ENCODE peak calls at places on chromosomes 7 and 10, in ten cellular contexts. One of them, this sample, is unnamed.
A peak's percentile ranks its signal among the peaks of the same experiment; 100 is the strongest.

GRCh38 chr7:20784311-20785210 is 2.1 kb downstream of the SP8 start:
- DNase-seq in amniotic stem cell: no peak
- DNase-seq in NCI-H774: no peak
- DNase-seq in activated naive CD4-positive, alpha-beta T cell treated with anti-CD3 and anti-CD28 coated beads, Interleukin-2, amount 10 ng/mL, durations not matched to agents 7 days and 5 days: no peak
- DNase-seq in germinal center: peak; percentile 14
- DNase-seq in astrocyte of the spinal cord: no peak
- DNase-seq in tibial artery: no peak
- DNase-seq in NCI-H1436: no peak
- DNase-seq in dermis microvascular lymphatic vessel endothelial cell: peak; percentile 33
- DNase-seq in NCI-H2081 treated with DMSO at 0.1 percent for 48 hours: no peak
- DNase-seq in this sample: peak; percentile 84

GRCh38 chr10:25487266-25487665 is 312.5 kb downstream of the GPR158 start:
- DNase-seq in NCI-H1436: no peak
- DNase-seq in dermis microvascular lymphatic vessel endothelial cell: no peak
- DNase-seq in germinal center: no peak
- DNase-seq in amniotic stem cell: no peak
- DNase-seq in astrocyte of the spinal cord: no peak
- DNase-seq in tibial artery: no peak
- DNase-seq in activated naive CD4-positive, alpha-beta T cell treated with anti-CD3 and anti-CD28 coated beads, Interleukin-2, amount 10 ng/mL, durations not matched to agents 7 days and 5 days: no peak
- DNase-seq in NCI-H2081 treated with DMSO at 0.1 percent for 48 hours: no peak
- DNase-seq in NCI-H774: no peak
- DNase-seq in this sample: no peak

GRCh38 chr10:100827819-100828743 is 82.7 kb downstream of the PAX2 start:
- DNase-seq in dermis microvascular lymphatic vessel endothelial cell: peak; percentile 6
- DNase-seq in NCI-H774: no peak
- DNase-seq in activated naive CD4-positive, alpha-beta T cell treated with anti-CD3 and anti-CD28 coated beads, Interleukin-2, amount 10 ng/mL, durations not matched to agents 7 days and 5 days: peak; percentile 46
- DNase-seq in tibial artery: no peak
- DNase-seq in germinal center: peak; percentile 63
- DNase-seq in NCI-H1436: no peak
- DNase-seq in astrocyte of the spinal cord: no peak
- DNase-seq in amniotic stem cell: no peak
- DNase-seq in NCI-H2081 treated with DMSO at 0.1 percent for 48 hours: no peak
- DNase-seq in this sample: peak; percentile 83

GRCh38 chr7:22356855-22357310 is at the start of gene RAPGEF5:
- DNase-seq in germinal center: peak; percentile 90
- DNase-seq in astrocyte of the spinal cord: no peak
- DNase-seq in tibial artery: no peak
- DNase-seq in activated naive CD4-positive, alpha-beta T cell treated with anti-CD3 and anti-CD28 coated beads, Interleukin-2, amount 10 ng/mL, durations not matched to agents 7 days and 5 days: no peak
- DNase-seq in dermis microvascular lymphatic vessel endothelial cell: peak; percentile 41
- DNase-seq in amniotic stem cell: no peak
- DNase-seq in NCI-H1436: peak; percentile 53
- DNase-seq in NCI-H2081 treated with DMSO at 0.1 percent for 48 hours: no peak
- DNase-seq in NCI-H774: peak; percentile 78
- DNase-seq in this sample: no peak

GRCh38 chr10:43353495-43354324 is 17.7 kb upstream of the FXYD4 start:
- DNase-seq in dermis microvascular lymphatic vessel endothelial cell: peak; percentile 9
- DNase-seq in NCI-H2081 treated with DMSO at 0.1 percent for 48 hours: no peak
- DNase-seq in tibial artery: no peak
- DNase-seq in activated naive CD4-positive, alpha-beta T cell treated with anti-CD3 and anti-CD28 coated beads, Interleukin-2, amount 10 ng/mL, durations not matched to agents 7 days and 5 days: no peak
- DNase-seq in NCI-H1436: no peak
- DNase-seq in NCI-H774: peak; percentile 53
- DNase-seq in astrocyte of the spinal cord: no peak
- DNase-seq in germinal center: no peak
- DNase-seq in amniotic stem cell: no peak
- DNase-seq in this sample: no peak

GRCh38 chr10:91051834-91052233 is 130.9 kb upstream of the ANKRD1 start:
- DNase-seq in NCI-H2081 treated with DMSO at 0.1 percent for 48 hours: peak; percentile 22
- DNase-seq in germinal center: no peak
- DNase-seq in amniotic stem cell: no peak
- DNase-seq in dermis microvascular lymphatic vessel endothelial cell: no peak
- DNase-seq in tibial artery: no peak
- DNase-seq in astrocyte of the spinal cord: peak; percentile 42
- DNase-seq in NCI-H1436: no peak
- DNase-seq in NCI-H774: no peak
- DNase-seq in activated naive CD4-positive, alpha-beta T cell treated with anti-CD3 and anti-CD28 coated beads, Interleukin-2, amount 10 ng/mL, durations not matched to agents 7 days and 5 days: no peak
- DNase-seq in this sample: no peak

GRCh38 chr10:68628576-68629127 is 68.5 kb downstream of the TET1 start:
- DNase-seq in amniotic stem cell: no peak
- DNase-seq in astrocyte of the spinal cord: peak; percentile 47
- DNase-seq in activated naive CD4-positive, alpha-beta T cell treated with anti-CD3 and anti-CD28 coated beads, Interleukin-2, amount 10 ng/mL, durations not matched to agents 7 days and 5 days: no peak
- DNase-seq in tibial artery: no peak
- DNase-seq in NCI-H2081 treated with DMSO at 0.1 percent for 48 hours: no peak
- DNase-seq in germinal center: no peak
- DNase-seq in NCI-H1436: no peak
- DNase-seq in dermis microvascular lymphatic vessel endothelial cell: no peak
- DNase-seq in NCI-H774: no peak
- DNase-seq in this sample: no peak

GRCh38 chr7:110557136-110557535 is 533.8 kb upstream of the LRRN3 start:
- DNase-seq in germinal center: no peak
- DNase-seq in tibial artery: no peak
- DNase-seq in astrocyte of the spinal cord: no peak
- DNase-seq in NCI-H2081 treated with DMSO at 0.1 percent for 48 hours: no peak
- DNase-seq in activated naive CD4-positive, alpha-beta T cell treated with anti-CD3 and anti-CD28 coated beads, Interleukin-2, amount 10 ng/mL, durations not matched to agents 7 days and 5 days: no peak
- DNase-seq in dermis microvascular lymphatic vessel endothelial cell: no peak
- DNase-seq in NCI-H1436: no peak
- DNase-seq in NCI-H774: no peak
- DNase-seq in amniotic stem cell: no peak
- DNase-seq in this sample: no peak

GRCh38 chr7:12661581-12661980 is 25.9 kb upstream of the ARL4A start:
- DNase-seq in NCI-H1436: no peak
- DNase-seq in tibial artery: no peak
- DNase-seq in NCI-H2081 treated with DMSO at 0.1 percent for 48 hours: no peak
- DNase-seq in dermis microvascular lymphatic vessel endothelial cell: no peak
- DNase-seq in NCI-H774: no peak
- DNase-seq in germinal center: no peak
- DNase-seq in amniotic stem cell: no peak
- DNase-seq in astrocyte of the spinal cord: no peak
- DNase-seq in activated naive CD4-positive, alpha-beta T cell treated with anti-CD3 and anti-CD28 coated beads, Interleukin-2, amount 10 ng/mL, durations not matched to agents 7 days and 5 days: no peak
- DNase-seq in this sample: no peak

GRCh38 chr10:132360766-132361447 is 28.9 kb downstream of the LRRC27 start:
- DNase-seq in NCI-H2081 treated with DMSO at 0.1 percent for 48 hours: no peak
- DNase-seq in dermis microvascular lymphatic vessel endothelial cell: no peak
- DNase-seq in NCI-H774: no peak
- DNase-seq in NCI-H1436: no peak
- DNase-seq in amniotic stem cell: no peak
- DNase-seq in germinal center: peak; percentile 20
- DNase-seq in activated naive CD4-positive, alpha-beta T cell treated with anti-CD3 and anti-CD28 coated beads, Interleukin-2, amount 10 ng/mL, durations not matched to agents 7 days and 5 days: peak; percentile 47
- DNase-seq in tibial artery: peak; percentile 62
- DNase-seq in astrocyte of the spinal cord: no peak
- DNase-seq in this sample: no peak

GRCh38 chr10:73095479-73096021 is 1.1 kb downstream of the P4HA1 start:
- DNase-seq in tibial artery: peak; percentile 85
- DNase-seq in germinal center: peak; percentile 12
- DNase-seq in activated naive CD4-positive, alpha-beta T cell treated with anti-CD3 and anti-CD28 coated beads, Interleukin-2, amount 10 ng/mL, durations not matched to agents 7 days and 5 days: peak; percentile 51
- DNase-seq in dermis microvascular lymphatic vessel endothelial cell: peak; percentile 71
- DNase-seq in amniotic stem cell: peak; percentile 78
- DNase-seq in NCI-H2081 treated with DMSO at 0.1 percent for 48 hours: no peak
- DNase-seq in NCI-H1436: no peak
- DNase-seq in NCI-H774: no peak
- DNase-seq in astrocyte of the spinal cord: peak; percentile 81
- DNase-seq in this sample: peak; percentile 68

GRCh38 chr7:118304100-118304499 is 79.6 kb downstream of the ANKRD7 start:
- DNase-seq in amniotic stem cell: no peak
- DNase-seq in germinal center: no peak
- DNase-seq in astrocyte of the spinal cord: no peak
- DNase-seq in NCI-H1436: no peak
- DNase-seq in dermis microvascular lymphatic vessel endothelial cell: no peak
- DNase-seq in tibial artery: no peak
- DNase-seq in NCI-H774: no peak
- DNase-seq in NCI-H2081 treated with DMSO at 0.1 percent for 48 hours: no peak
- DNase-seq in activated naive CD4-positive, alpha-beta T cell treated with anti-CD3 and anti-CD28 coated beads, Interleukin-2, amount 10 ng/mL, durations not matched to agents 7 days and 5 days: no peak
- DNase-seq in this sample: no peak

GRCh38 chr7:129825005-129825553 is 127.7 kb downstream of the UBE2H start:
- DNase-seq in tibial artery: peak; percentile 82
- DNase-seq in NCI-H1436: peak; percentile 90
- DNase-seq in NCI-H774: peak; percentile 84
- DNase-seq in amniotic stem cell: peak; percentile 28
- DNase-seq in activated naive CD4-positive, alpha-beta T cell treated with anti-CD3 and anti-CD28 coated beads, Interleukin-2, amount 10 ng/mL, durations not matched to agents 7 days and 5 days: peak; percentile 73
- DNase-seq in NCI-H2081 treated with DMSO at 0.1 percent for 48 hours: peak; percentile 91
- DNase-seq in dermis microvascular lymphatic vessel endothelial cell: peak; percentile 46
- DNase-seq in astrocyte of the spinal cord: peak; percentile 63
- DNase-seq in germinal center: peak; percentile 53
- DNase-seq in this sample: no peak

GRCh38 chr10:124693396-124693795 is 50.8 kb downstream of the FAM53B start:
- DNase-seq in NCI-H2081 treated with DMSO at 0.1 percent for 48 hours: no peak
- DNase-seq in NCI-H774: no peak
- DNase-seq in dermis microvascular lymphatic vessel endothelial cell: no peak
- DNase-seq in astrocyte of the spinal cord: no peak
- DNase-seq in germinal center: no peak
- DNase-seq in tibial artery: no peak
- DNase-seq in activated naive CD4-positive, alpha-beta T cell treated with anti-CD3 and anti-CD28 coated beads, Interleukin-2, amount 10 ng/mL, durations not matched to agents 7 days and 5 days: no peak
- DNase-seq in NCI-H1436: peak; percentile 74
- DNase-seq in amniotic stem cell: no peak
- DNase-seq in this sample: no peak

GRCh38 chr10:106495931-106496330 is 668.6 kb downstream of the SORCS1 start:
- DNase-seq in dermis microvascular lymphatic vessel endothelial cell: no peak
- DNase-seq in activated naive CD4-positive, alpha-beta T cell treated with anti-CD3 and anti-CD28 coated beads, Interleukin-2, amount 10 ng/mL, durations not matched to agents 7 days and 5 days: no peak
- DNase-seq in NCI-H774: no peak
- DNase-seq in NCI-H2081 treated with DMSO at 0.1 percent for 48 hours: no peak
- DNase-seq in tibial artery: no peak
- DNase-seq in amniotic stem cell: no peak
- DNase-seq in NCI-H1436: no peak
- DNase-seq in astrocyte of the spinal cord: no peak
- DNase-seq in germinal center: no peak
- DNase-seq in this sample: no peak

GRCh38 chr7:129853661-129854268 is 99.0 kb downstream of the UBE2H start:
- DNase-seq in activated naive CD4-positive, alpha-beta T cell treated with anti-CD3 and anti-CD28 coated beads, Interleukin-2, amount 10 ng/mL, durations not matched to agents 7 days and 5 days: no peak
- DNase-seq in dermis microvascular lymphatic vessel endothelial cell: peak; percentile 57
- DNase-seq in amniotic stem cell: no peak
- DNase-seq in tibial artery: no peak
- DNase-seq in NCI-H1436: no peak
- DNase-seq in astrocyte of the spinal cord: peak; percentile 36
- DNase-seq in NCI-H2081 treated with DMSO at 0.1 percent for 48 hours: no peak
- DNase-seq in NCI-H774: no peak
- DNase-seq in germinal center: no peak
- DNase-seq in this sample: no peak

GRCh38 chr7:96179863-96180262 is 142.0 kb downstream of the SLC25A13 start:
- DNase-seq in germinal center: no peak
- DNase-seq in NCI-H1436: no peak
- DNase-seq in activated naive CD4-positive, alpha-beta T cell treated with anti-CD3 and anti-CD28 coated beads, Interleukin-2, amount 10 ng/mL, durations not matched to agents 7 days and 5 days: no peak
- DNase-seq in NCI-H774: no peak
- DNase-seq in amniotic stem cell: no peak
- DNase-seq in astrocyte of the spinal cord: peak; percentile 5
- DNase-seq in tibial artery: no peak
- DNase-seq in dermis microvascular lymphatic vessel endothelial cell: no peak
- DNase-seq in NCI-H2081 treated with DMSO at 0.1 percent for 48 hours: no peak
- DNase-seq in this sample: no peak

GRCh38 chr10:62738916-62739315 is 65.6 kb upstream of the ADO start:
- DNase-seq in NCI-H1436: no peak
- DNase-seq in germinal center: no peak
- DNase-seq in amniotic stem cell: no peak
- DNase-seq in dermis microvascular lymphatic vessel endothelial cell: no peak
- DNase-seq in tibial artery: no peak
- DNase-seq in activated naive CD4-positive, alpha-beta T cell treated with anti-CD3 and anti-CD28 coated beads, Interleukin-2, amount 10 ng/mL, durations not matched to agents 7 days and 5 days: no peak
- DNase-seq in astrocyte of the spinal cord: no peak
- DNase-seq in NCI-H774: no peak
- DNase-seq in NCI-H2081 treated with DMSO at 0.1 percent for 48 hours: no peak
- DNase-seq in this sample: no peak

GRCh38 chr7:157136372-157136771 is 2.4 kb upstream of the UBE3C start:
- DNase-seq in NCI-H774: no peak
- DNase-seq in amniotic stem cell: peak; percentile 62
- DNase-seq in activated naive CD4-positive, alpha-beta T cell treated with anti-CD3 and anti-CD28 coated beads, Interleukin-2, amount 10 ng/mL, durations not matched to agents 7 days and 5 days: no peak
- DNase-seq in NCI-H1436: peak; percentile 53
- DNase-seq in tibial artery: no peak
- DNase-seq in dermis microvascular lymphatic vessel endothelial cell: peak; percentile 92
- DNase-seq in NCI-H2081 treated with DMSO at 0.1 percent for 48 hours: no peak
- DNase-seq in germinal center: no peak
- DNase-seq in astrocyte of the spinal cord: peak; percentile 86
- DNase-seq in this sample: no peak

GRCh38 chr10:96376483-96376882 is 17.7 kb upstream of the OPALIN start:
- DNase-seq in activated naive CD4-positive, alpha-beta T cell treated with anti-CD3 and anti-CD28 coated beads, Interleukin-2, amount 10 ng/mL, durations not matched to agents 7 days and 5 days: no peak
- DNase-seq in amniotic stem cell: no peak
- DNase-seq in germinal center: no peak
- DNase-seq in dermis microvascular lymphatic vessel endothelial cell: no peak
- DNase-seq in NCI-H774: no peak
- DNase-seq in tibial artery: no peak
- DNase-seq in NCI-H1436: no peak
- DNase-seq in NCI-H2081 treated with DMSO at 0.1 percent for 48 hours: no peak
- DNase-seq in astrocyte of the spinal cord: no peak
- DNase-seq in this sample: no peak

GRCh38 chr7:116598278-116598677 is 73.4 kb downstream of the CAV1 start:
- DNase-seq in astrocyte of the spinal cord: no peak
- DNase-seq in dermis microvascular lymphatic vessel endothelial cell: peak; percentile 44
- DNase-seq in NCI-H2081 treated with DMSO at 0.1 percent for 48 hours: no peak
- DNase-seq in amniotic stem cell: no peak
- DNase-seq in tibial artery: no peak
- DNase-seq in NCI-H774: no peak
- DNase-seq in germinal center: no peak
- DNase-seq in NCI-H1436: no peak
- DNase-seq in activated naive CD4-positive, alpha-beta T cell treated with anti-CD3 and anti-CD28 coated beads, Interleukin-2, amount 10 ng/mL, durations not matched to agents 7 days and 5 days: no peak
- DNase-seq in this sample: no peak

GRCh38 chr10:86306628-86307278 is 59.8 kb downstream of the GRID1 start:
- DNase-seq in tibial artery: peak; percentile 5
- DNase-seq in NCI-H774: no peak
- DNase-seq in NCI-H2081 treated with DMSO at 0.1 percent for 48 hours: no peak
- DNase-seq in amniotic stem cell: no peak
- DNase-seq in dermis microvascular lymphatic vessel endothelial cell: peak; percentile 25
- DNase-seq in NCI-H1436: no peak
- DNase-seq in germinal center: no peak
- DNase-seq in activated naive CD4-positive, alpha-beta T cell treated with anti-CD3 and anti-CD28 coated beads, Interleukin-2, amount 10 ng/mL, durations not matched to agents 7 days and 5 days: peak; percentile 68
- DNase-seq in astrocyte of the spinal cord: no peak
- DNase-seq in this sample: no peak

GRCh38 chr10:59807629-59808620 is 54.7 kb upstream of the MRLN start:
- DNase-seq in astrocyte of the spinal cord: no peak
- DNase-seq in activated naive CD4-positive, alpha-beta T cell treated with anti-CD3 and anti-CD28 coated beads, Interleukin-2, amount 10 ng/mL, durations not matched to agents 7 days and 5 days: no peak
- DNase-seq in tibial artery: peak; percentile 90
- DNase-seq in germinal center: no peak
- DNase-seq in NCI-H2081 treated with DMSO at 0.1 percent for 48 hours: no peak
- DNase-seq in amniotic stem cell: no peak
- DNase-seq in NCI-H1436: no peak
- DNase-seq in dermis microvascular lymphatic vessel endothelial cell: no peak
- DNase-seq in NCI-H774: no peak
- DNase-seq in this sample: no peak

GRCh38 chr10:75352650-75353049 is 48.9 kb downstream of the ZNF503 start:
- DNase-seq in germinal center: no peak
- DNase-seq in NCI-H2081 treated with DMSO at 0.1 percent for 48 hours: no peak
- DNase-seq in NCI-H1436: no peak
- DNase-seq in dermis microvascular lymphatic vessel endothelial cell: no peak
- DNase-seq in activated naive CD4-positive, alpha-beta T cell treated with anti-CD3 and anti-CD28 coated beads, Interleukin-2, amount 10 ng/mL, durations not matched to agents 7 days and 5 days: no peak
- DNase-seq in amniotic stem cell: no peak
- DNase-seq in tibial artery: no peak
- DNase-seq in NCI-H774: no peak
- DNase-seq in astrocyte of the spinal cord: peak; percentile 17
- DNase-seq in this sample: no peak

GRCh38 chr10:11225935-11226334 is 208.3 kb downstream of the CELF2 start:
- DNase-seq in astrocyte of the spinal cord: no peak
- DNase-seq in NCI-H1436: no peak
- DNase-seq in dermis microvascular lymphatic vessel endothelial cell: no peak
- DNase-seq in NCI-H2081 treated with DMSO at 0.1 percent for 48 hours: no peak
- DNase-seq in amniotic stem cell: no peak
- DNase-seq in tibial artery: no peak
- DNase-seq in activated naive CD4-positive, alpha-beta T cell treated with anti-CD3 and anti-CD28 coated beads, Interleukin-2, amount 10 ng/mL, durations not matched to agents 7 days and 5 days: peak; percentile 71
- DNase-seq in germinal center: no peak
- DNase-seq in NCI-H774: no peak
- DNase-seq in this sample: no peak

GRCh38 chr10:78413294-78414055 is 379.8 kb downstream of the RPS24 start:
- DNase-seq in activated naive CD4-positive, alpha-beta T cell treated with anti-CD3 and anti-CD28 coated beads, Interleukin-2, amount 10 ng/mL, durations not matched to agents 7 days and 5 days: no peak
- DNase-seq in tibial artery: peak; percentile 41
- DNase-seq in amniotic stem cell: no peak
- DNase-seq in germinal center: no peak
- DNase-seq in NCI-H2081 treated with DMSO at 0.1 percent for 48 hours: no peak
- DNase-seq in NCI-H1436: no peak
- DNase-seq in dermis microvascular lymphatic vessel endothelial cell: no peak
- DNase-seq in astrocyte of the spinal cord: no peak
- DNase-seq in NCI-H774: no peak
- DNase-seq in this sample: no peak

GRCh38 chr7:28755255-28755654 is 202.9 kb downstream of the TRIL start:
- DNase-seq in amniotic stem cell: peak; percentile 55
- DNase-seq in tibial artery: no peak
- DNase-seq in astrocyte of the spinal cord: peak; percentile 34
- DNase-seq in dermis microvascular lymphatic vessel endothelial cell: no peak
- DNase-seq in activated naive CD4-positive, alpha-beta T cell treated with anti-CD3 and anti-CD28 coated beads, Interleukin-2, amount 10 ng/mL, durations not matched to agents 7 days and 5 days: no peak
- DNase-seq in NCI-H1436: no peak
- DNase-seq in NCI-H2081 treated with DMSO at 0.1 percent for 48 hours: no peak
- DNase-seq in germinal center: no peak
- DNase-seq in NCI-H774: no peak
- DNase-seq in this sample: no peak

GRCh38 chr7:23100697-23101096 is 4.9 kb upstream of the KLHL7 start:
- DNase-seq in NCI-H1436: no peak
- DNase-seq in amniotic stem cell: no peak
- DNase-seq in tibial artery: no peak
- DNase-seq in germinal center: no peak
- DNase-seq in NCI-H774: no peak
- DNase-seq in astrocyte of the spinal cord: no peak
- DNase-seq in activated naive CD4-positive, alpha-beta T cell treated with anti-CD3 and anti-CD28 coated beads, Interleukin-2, amount 10 ng/mL, durations not matched to agents 7 days and 5 days: no peak
- DNase-seq in NCI-H2081 treated with DMSO at 0.1 percent for 48 hours: no peak
- DNase-seq in dermis microvascular lymphatic vessel endothelial cell: no peak
- DNase-seq in this sample: no peak

This sample was measured in retina.